ENCODE peak calls at places on chromosomes 6 and 20, in ten cellular contexts. H is heart right ventricle; D is BE2C; V is astrocyte; I is spleen; E is aorta; C is right cardiac atrium; P is AG04450; X is psoas muscle; Z is CD8-positive, alpha-beta memory T cell. L is an unnamed sample. For H3K9me3 and H3K27me3, the result is how much of the 10 kb centered on the place peaks cover.

GRCh38 chr20:52905235-52905634 is 66.9 kb upstream of the TSHZ2 start:
- DNase-seq in H (no peak), D (no peak), V (no peak), I (no peak), E (no peak), C (no peak), P (no peak), X (no peak), Z (no peak), L (no peak)

GRCh38 chr20:2817341-2817726 is 1.2 kb downstream of the TMEM239 start:
- DNase-seq in H (no peak), D (no peak), V (no peak), I (no peak), E (no peak), C (no peak), P (no peak), X (no peak), Z (no peak), L (no peak)

GRCh38 chr20:37245671-37246237 is 15.9 kb downstream of the GHRH start:
- DNase-seq in H (no peak), D (no peak), V (no peak), I (no peak), E (no peak), C (no peak), P (no peak), X (no peak), Z (no peak), L (no peak)

GRCh38 chr6:10248378-10248843 is 166.5 kb downstream of the TFAP2A start:
- DNase-seq in H (no peak), D (no peak), V (peak), I (no peak), E (no peak), C (no peak), P (no peak), X (no peak), Z (no peak), L (no peak)

GRCh38 chr6:127606131-127606562 is 29.2 kb downstream of the C6orf58 start:
- DNase-seq in H (no peak), D (peak), V (peak), I (peak), E (no peak), C (no peak), P (no peak), X (no peak), Z (no peak), L (no peak)

GRCh38 chr6:84019812-84020211 is 13.8 kb upstream of the MRAP2 start:
- DNase-seq in H (no peak), D (no peak), V (no peak), I (no peak), E (no peak), C (no peak), P (no peak), X (no peak), Z (no peak), L (no peak)

GRCh38 chr6:6711832-6712231 is 123.3 kb downstream of the LY86 start:
- DNase-seq in H (no peak), D (no peak), V (no peak), I (peak), E (peak), C (no peak), P (no peak), X (no peak), Z (no peak), L (no peak)

GRCh38 chr20:58711266-58712051 is 18.9 kb downstream of the NPEPL1 start:
- DNase-seq in H (no peak), D (peak), V (no peak), I (no peak), E (no peak), C (peak), P (no peak), X (no peak), Z (no peak), L (peak)

GRCh38 chr20:64053841-64054661 is 4.6 kb upstream of the SOX18 start:
- DNase-seq in H (peak), D (peak), V (no peak), I (peak), E (no peak), C (peak), P (no peak), X (peak), Z (no peak), L (no peak)

GRCh38 chr20:32820000-32820697 is 395 bp downstream of the MAPRE1 start:
- DNase-seq in H (no peak), D (peak), V (peak), I (peak), E (no peak), C (peak), P (no peak), X (peak), Z (no peak), L (no peak)

GRCh38 chr6:11236351-11236750 is 3.9 kb upstream of the NEDD9 start:
- DNase-seq in H (no peak), D (no peak), V (no peak), I (no peak), E (no peak), C (no peak), P (no peak), X (no peak), Z (peak), L (no peak)

GRCh38 chr6:152087701-152088100 is 280.2 kb downstream of the ESR1 start:
- DNase-seq in H (no peak), D (no peak), V (no peak), I (no peak), E (no peak), C (no peak), P (no peak), X (no peak), Z (no peak), L (no peak)

GRCh38 chr6:169070506-169071176 is 183.0 kb downstream of the THBS2 start:
- DNase-seq in H (peak), D (peak), V (peak), I (no peak), E (peak), C (peak), P (peak), X (peak), Z (no peak), L (peak)

GRCh38 chr20:38727602-38728236 is 3.4 kb downstream of the SLC32A1 start:
- DNase-seq in H (no peak), D (no peak), V (no peak), I (no peak), E (no peak), C (no peak), P (no peak), X (no peak), Z (no peak), L (no peak)

GRCh38 chr6:133587841-133588240 is 301.1 kb upstream of the TCF21 start:
- DNase-seq in H (no peak), D (no peak), V (peak), I (no peak), E (no peak), C (no peak), P (peak), X (no peak), Z (no peak), L (no peak)

GRCh38 chr6:45377041-45377554 is 636 bp downstream of the SUPT3H start:
- DNase-seq in H (no peak), D (no peak), V (no peak), I (no peak), E (no peak), C (no peak), P (no peak), X (no peak), Z (no peak), L (no peak)

GRCh38 chr6:137722749-137723272 is 144.2 kb upstream of the TNFAIP3 start:
- DNase-seq in H (no peak), D (no peak), V (peak), I (no peak), E (no peak), C (no peak), P (no peak), X (no peak), Z (no peak), L (no peak)

GRCh38 chr20:38937978-38938473 is 11.8 kb downstream of the FAM83D start:
- DNase-seq in H (no peak), D (no peak), V (no peak), I (no peak), E (no peak), C (no peak), P (no peak), X (no peak), Z (no peak), L (peak)

GRCh38 chr6:47721189-47721588 is 22.8 kb downstream of the ADGRF4 start:
- DNase-seq in H (no peak), D (no peak), V (no peak), I (no peak), E (no peak), C (no peak), P (no peak), X (no peak), Z (no peak), L (no peak)

GRCh38 chr6:142925575-142926110 is 19.3 kb downstream of the HIVEP2 start:
- DNase-seq in H (no peak), D (no peak), V (peak), I (no peak), E (no peak), C (no peak), P (no peak), X (no peak), Z (no peak), L (no peak)

GRCh38 chr20:41774291-41774690 is 156.1 kb upstream of the CHD6 start:
- DNase-seq in H (no peak), D (no peak), V (no peak), I (no peak), E (no peak), C (no peak), P (no peak), X (no peak), Z (no peak), L (no peak)

GRCh38 chr20:45832619-45833018 is 980 bp upstream of the SNX21 start:
- DNase-seq in H (no peak), D (no peak), V (no peak), I (no peak), E (no peak), C (no peak), P (no peak), X (no peak), Z (no peak), L (no peak)

GRCh38 chr6:6569043-6569442 is 19.5 kb upstream of the LY86 start:
- DNase-seq in H (no peak), D (no peak), V (no peak), I (no peak), E (no peak), C (no peak), P (no peak), X (no peak), Z (no peak), L (no peak)

GRCh38 chr20:34529742-34530141 is 13.5 kb downstream of the DYNLRB1 start:
- DNase-seq in H (no peak), D (no peak), V (no peak), I (peak), E (no peak), C (no peak), P (no peak), X (no peak), Z (no peak), L (no peak)

GRCh38 chr6:44494011-44494501 is 106.5 kb downstream of the CDC5L start:
- DNase-seq in H (no peak), D (no peak), V (peak), I (no peak), E (no peak), C (no peak), P (peak), X (no peak), Z (no peak), L (no peak)

GRCh38 chr20:14055127-14055742 is 59.9 kb downstream of the MACROD2 start:
- DNase-seq in H (no peak), D (peak), V (peak), I (no peak), E (no peak), C (no peak), P (peak), X (no peak), Z (no peak), L (no peak)

GRCh38 chr6:6975395-6976111 is 132.2 kb upstream of the RREB1 start:
- DNase-seq in H (no peak), D (no peak), V (no peak), I (no peak), E (no peak), C (no peak), P (no peak), X (peak), Z (no peak), L (no peak)

GRCh38 chr6:158897236-158897635 is 78.1 kb upstream of the EZR start:
- DNase-seq in H (no peak), D (no peak), V (no peak), I (no peak), E (no peak), C (no peak), P (no peak), X (no peak), Z (no peak), L (no peak)

GRCh38 chr6:70657706-70658105 is 10.0 kb upstream of the SMAP1 start:
- DNase-seq in H (no peak), D (no peak), V (no peak), I (no peak), E (no peak), C (no peak), P (no peak), X (no peak), Z (no peak), L (no peak)

GRCh38 chr20:37383229-37383989 is 37.5 kb downstream of the SRC start:
- DNase-seq in H (no peak), D (no peak), V (peak), I (peak), E (peak), C (peak), P (no peak), X (no peak), Z (no peak), L (peak)

GRCh38 chr6:134951494-134952263 is 1.8 kb upstream of the ALDH8A1 start:
- DNase-seq in H (no peak), D (no peak), V (no peak), I (no peak), E (no peak), C (no peak), P (no peak), X (no peak), Z (no peak), L (no peak)

GRCh38 chr20:35294293-35294685 is 2.1 kb upstream of the FAM83C start:
- DNase-seq in H (no peak), D (no peak), V (no peak), I (no peak), E (peak), C (no peak), P (no peak), X (no peak), Z (no peak), L (no peak)

GRCh38 chr20:3857405-3857804 is 10.8 kb downstream of the MAVS start:
- DNase-seq in H (no peak), D (no peak), V (no peak), I (no peak), E (no peak), C (no peak), P (no peak), X (no peak), Z (no peak), L (no peak)

GRCh38 chr20:25022680-25023079 is 30.1 kb upstream of the APMAP start:
- DNase-seq in H (peak), D (no peak), V (no peak), I (peak), E (peak), C (peak), P (no peak), X (no peak), Z (no peak), L (peak)

GRCh38 chr6:113447088-113447831 is 409.9 kb upstream of the MARCKS start:
- DNase-seq in H (no peak), D (no peak), V (peak), I (no peak), E (no peak), C (no peak), P (peak), X (no peak), Z (no peak), L (no peak)

GRCh38 chr6:54103485-54103884 is 7.8 kb upstream of the MLIP start:
- DNase-seq in H (no peak), D (no peak), V (no peak), I (no peak), E (no peak), C (no peak), P (no peak), X (no peak), Z (no peak), L (no peak)
- H3K9me3 ChIP-seq in H (under half), D (under half), V (under half), I (under half), E (under half), C (under half), P (under half), X (under half), Z (under half), L (under half)

DNA sequence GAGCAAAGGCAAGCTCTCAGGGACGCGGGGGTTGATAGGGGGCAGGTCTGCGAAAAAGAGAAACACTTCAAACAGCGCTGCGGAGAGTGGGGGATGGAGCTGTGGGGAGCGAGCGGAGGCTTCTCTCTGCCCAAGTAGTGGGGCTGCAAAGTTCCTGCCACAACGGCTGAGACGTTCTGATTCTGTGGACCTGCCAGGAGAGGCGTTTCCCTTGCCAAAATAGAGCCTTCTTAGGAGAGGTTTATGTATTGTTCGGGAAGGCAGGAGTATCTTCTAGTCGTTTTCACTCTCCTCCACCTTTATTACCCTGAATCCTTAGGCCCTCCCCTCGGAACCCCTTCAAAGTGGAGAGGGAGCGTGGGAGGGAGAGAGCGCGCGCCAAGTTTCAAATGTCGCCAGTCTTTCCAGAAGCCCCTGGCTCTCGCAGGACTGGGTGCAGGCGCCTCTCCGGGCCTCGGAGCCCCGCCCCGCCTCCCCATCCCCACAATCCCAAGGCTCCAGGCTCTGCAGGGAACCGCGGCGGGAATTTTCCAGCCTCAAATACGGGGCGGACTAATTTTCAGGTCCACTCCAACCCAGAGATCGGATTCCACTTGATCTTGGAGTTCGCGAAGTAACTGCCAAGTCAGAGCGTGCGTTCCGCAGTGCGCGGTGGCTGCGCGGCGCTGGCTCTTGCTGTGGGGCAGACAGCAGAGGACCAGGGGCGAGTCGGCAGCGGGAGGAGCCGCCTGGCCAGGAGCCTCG is 10.0 kb upstream of the POU3F2 start:
- DNase-seq in H (no peak), D (no peak), V (peak), I (peak), E (no peak), C (no peak), P (no peak), X (no peak), Z (no peak), L (no peak)
- H3K4me3 ChIP-seq in H (no peak), D (no peak), V (peak), I (no peak), E (no peak), C (peak), P (no peak), X (peak), Z (no peak), L (no peak)

GRCh38 chr6:95686858-95687257 is 109.5 kb downstream of the MANEA start:
- DNase-seq in H (no peak), D (no peak), V (no peak), I (no peak), E (no peak), C (no peak), P (no peak), X (no peak), Z (no peak), L (no peak)
- H3K27me3 ChIP-seq in H (under half), D (under half), V (under half), I (under half), E (under half), C (under half), P (under half), X (under half), Z (under half), L (under half)

GRCh38 chr6:76275746-76276145 is 203.3 kb upstream of the IMPG1 start:
- DNase-seq in H (no peak), D (no peak), V (no peak), I (no peak), E (no peak), C (no peak), P (no peak), X (no peak), Z (no peak), L (no peak)
- H3K9me3 ChIP-seq in H (under half), D (under half), V (under half), I (half or more), E (under half), C (under half), P (under half), X (under half), Z (under half), L (under half)

GRCh38 chr20:50802289-50802688 is 7.4 kb downstream of the BCAS4 start:
- DNase-seq in H (no peak), D (no peak), V (no peak), I (peak), E (no peak), C (no peak), P (no peak), X (no peak), Z (no peak), L (no peak)
- H3K4me3 ChIP-seq in H (no peak), D (no peak), V (no peak), I (no peak), E (no peak), C (no peak), P (no peak), X (no peak), Z (no peak), L (no peak)

DNA sequence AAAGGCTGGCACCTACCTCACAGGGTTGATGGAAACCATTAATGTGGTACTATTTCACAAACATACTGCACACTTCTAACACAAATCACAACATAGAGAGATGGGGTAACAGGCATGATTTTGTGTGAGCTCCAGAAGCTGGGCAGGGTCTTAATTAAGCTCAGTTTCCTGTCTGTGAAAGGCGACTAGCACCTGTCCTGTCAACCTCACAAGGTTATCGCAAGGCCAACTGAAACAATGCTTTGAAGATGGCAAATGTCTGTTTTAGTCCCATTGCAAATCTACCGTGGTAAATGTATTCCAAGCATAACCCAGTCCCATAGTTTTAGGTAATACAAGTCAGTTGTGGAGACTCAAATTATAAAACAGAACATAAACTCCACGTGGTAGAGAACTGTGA is 1.3 kb upstream of the PLEKHG1 start:
- DNase-seq in H (no peak), D (no peak), V (no peak), I (no peak), E (no peak), C (no peak), P (no peak), X (no peak), Z (no peak), L (no peak)
- H3K27me3 ChIP-seq in H (half or more), D (half or more), V (under half), I (under half), E (under half), C (under half), P (under half), X (under half), Z (under half), L (under half)

GRCh38 chr20:55937283-55937682 is 68.0 kb downstream of the CBLN4 start:
- DNase-seq in H (no peak), D (no peak), V (no peak), I (no peak), E (no peak), C (no peak), P (no peak), X (no peak), Z (no peak), L (no peak)
- H3K9me3 ChIP-seq in H (under half), D (under half), V (under half), I (under half), E (under half), C (under half), P (under half), X (under half), Z (under half), L (under half)